ENCODE peak calls at places on chromosome 17, in ten cellular contexts. One of them, this sample, is unnamed.

GRCh38 chr17:49552070-49552751 is 23.5 kb upstream of the NXPH3 start:
- DNase-seq in stomach: no peak
- DNase-seq in left ventricle myocardium inferior: no peak
- DNase-seq in lower lobe of right lung: no peak
- DNase-seq in tibial nerve: no peak
- DNase-seq in tibial artery: no peak
- DNase-seq in adrenal gland: no peak
- DNase-seq in heart right ventricle: no peak
- DNase-seq in A673: no peak
- DNase-seq in fibroblast of lung: peak
- DNase-seq in this sample: no peak

GRCh38 chr17:41738077-41738800 is 3.8 kb upstream of the HAP1 start:
- DNase-seq in stomach: peak
- DNase-seq in left ventricle myocardium inferior: peak
- DNase-seq in lower lobe of right lung: peak
- DNase-seq in tibial nerve: peak
- DNase-seq in tibial artery: peak
- DNase-seq in adrenal gland: peak
- DNase-seq in heart right ventricle: peak
- DNase-seq in A673: peak
- DNase-seq in fibroblast of lung: peak
- DNase-seq in this sample: peak

GRCh38 chr17:52079496-52079895 is 79.0 kb downstream of the CA10 start:
- DNase-seq in stomach: no peak
- DNase-seq in left ventricle myocardium inferior: no peak
- DNase-seq in lower lobe of right lung: no peak
- DNase-seq in tibial nerve: no peak
- DNase-seq in tibial artery: no peak
- DNase-seq in adrenal gland: no peak
- DNase-seq in heart right ventricle: no peak
- DNase-seq in A673: no peak
- DNase-seq in fibroblast of lung: no peak
- DNase-seq in this sample: no peak

GRCh38 chr17:31319253-31319661 is 2.2 kb downstream of the EVI2A start:
- DNase-seq in stomach: no peak
- DNase-seq in left ventricle myocardium inferior: no peak
- DNase-seq in lower lobe of right lung: no peak
- DNase-seq in tibial nerve: no peak
- DNase-seq in tibial artery: no peak
- DNase-seq in adrenal gland: no peak
- DNase-seq in heart right ventricle: no peak
- DNase-seq in A673: no peak
- DNase-seq in fibroblast of lung: no peak
- DNase-seq in this sample: no peak

GRCh38 chr17:55577011-55577586 is 65.8 kb upstream of the SMIM36 start:
- DNase-seq in stomach: no peak
- DNase-seq in left ventricle myocardium inferior: peak
- DNase-seq in lower lobe of right lung: peak
- DNase-seq in tibial nerve: peak
- DNase-seq in tibial artery: peak
- DNase-seq in adrenal gland: no peak
- DNase-seq in heart right ventricle: peak
- DNase-seq in A673: peak
- DNase-seq in fibroblast of lung: peak
- DNase-seq in this sample: peak

GRCh38 chr17:82440991-82441627 is 9.4 kb downstream of the CYBC1 start:
- DNase-seq in stomach: no peak
- DNase-seq in left ventricle myocardium inferior: no peak
- DNase-seq in lower lobe of right lung: no peak
- DNase-seq in tibial nerve: no peak
- DNase-seq in tibial artery: no peak
- DNase-seq in adrenal gland: no peak
- DNase-seq in heart right ventricle: peak
- DNase-seq in A673: peak
- DNase-seq in fibroblast of lung: no peak
- DNase-seq in this sample: no peak

GRCh38 chr17:81986606-81987005 is 9.2 kb downstream of the ASPSCR1 start:
- DNase-seq in stomach: no peak
- DNase-seq in left ventricle myocardium inferior: no peak
- DNase-seq in lower lobe of right lung: no peak
- DNase-seq in tibial nerve: no peak
- DNase-seq in tibial artery: no peak
- DNase-seq in adrenal gland: no peak
- DNase-seq in heart right ventricle: no peak
- DNase-seq in A673: no peak
- DNase-seq in fibroblast of lung: no peak
- DNase-seq in this sample: no peak

GRCh38 chr17:80082403-80083135 is 18.8 kb upstream of the GAA start:
- DNase-seq in stomach: peak
- DNase-seq in left ventricle myocardium inferior: no peak
- DNase-seq in lower lobe of right lung: no peak
- DNase-seq in tibial nerve: peak
- DNase-seq in tibial artery: peak
- DNase-seq in adrenal gland: peak
- DNase-seq in heart right ventricle: no peak
- DNase-seq in A673: peak
- DNase-seq in fibroblast of lung: peak
- DNase-seq in this sample: no peak

GRCh38 chr17:50918071-50918932 is 52.1 kb upstream of the TOB1 start:
- DNase-seq in stomach: peak
- DNase-seq in left ventricle myocardium inferior: no peak
- DNase-seq in lower lobe of right lung: no peak
- DNase-seq in tibial nerve: no peak
- DNase-seq in tibial artery: no peak
- DNase-seq in adrenal gland: no peak
- DNase-seq in heart right ventricle: no peak
- DNase-seq in A673: no peak
- DNase-seq in fibroblast of lung: no peak
- DNase-seq in this sample: peak

GRCh38 chr17:49859991-49860953 is 12.4 kb upstream of the TAC4 start:
- DNase-seq in stomach: peak
- DNase-seq in left ventricle myocardium inferior: no peak
- DNase-seq in lower lobe of right lung: no peak
- DNase-seq in tibial nerve: no peak
- DNase-seq in tibial artery: no peak
- DNase-seq in adrenal gland: peak
- DNase-seq in heart right ventricle: no peak
- DNase-seq in A673: no peak
- DNase-seq in fibroblast of lung: no peak
- DNase-seq in this sample: no peak

GRCh38 chr17:7587420-7587786 is 2.5 kb downstream of the SOX15 start:
- DNase-seq in stomach: no peak
- DNase-seq in left ventricle myocardium inferior: no peak
- DNase-seq in lower lobe of right lung: no peak
- DNase-seq in tibial nerve: no peak
- DNase-seq in tibial artery: peak
- DNase-seq in adrenal gland: no peak
- DNase-seq in heart right ventricle: no peak
- DNase-seq in A673: no peak
- DNase-seq in fibroblast of lung: peak
- DNase-seq in this sample: no peak

GRCh38 chr17:32810690-32811089 is 66.2 kb downstream of the MYO1D start:
- DNase-seq in stomach: no peak
- DNase-seq in left ventricle myocardium inferior: no peak
- DNase-seq in lower lobe of right lung: no peak
- DNase-seq in tibial nerve: no peak
- DNase-seq in tibial artery: no peak
- DNase-seq in adrenal gland: no peak
- DNase-seq in heart right ventricle: no peak
- DNase-seq in A673: peak
- DNase-seq in fibroblast of lung: no peak
- DNase-seq in this sample: no peak

GRCh38 chr17:4836221-4836620 is 3.1 kb downstream of the MINK1 start:
- DNase-seq in stomach: no peak
- DNase-seq in left ventricle myocardium inferior: no peak
- DNase-seq in lower lobe of right lung: no peak
- DNase-seq in tibial nerve: no peak
- DNase-seq in tibial artery: no peak
- DNase-seq in adrenal gland: no peak
- DNase-seq in heart right ventricle: no peak
- DNase-seq in A673: no peak
- DNase-seq in fibroblast of lung: no peak
- DNase-seq in this sample: no peak

GRCh38 chr17:50265690-50266306 is 8.5 kb upstream of the TMEM92 start:
- DNase-seq in stomach: no peak
- DNase-seq in left ventricle myocardium inferior: no peak
- DNase-seq in lower lobe of right lung: no peak
- DNase-seq in tibial nerve: no peak
- DNase-seq in tibial artery: no peak
- DNase-seq in adrenal gland: no peak
- DNase-seq in heart right ventricle: no peak
- DNase-seq in A673: no peak
- DNase-seq in fibroblast of lung: no peak
- DNase-seq in this sample: no peak

GRCh38 chr17:304461-304860 is 48.1 kb downstream of the RPH3AL start:
- DNase-seq in stomach: no peak
- DNase-seq in left ventricle myocardium inferior: no peak
- DNase-seq in lower lobe of right lung: peak
- DNase-seq in tibial nerve: no peak
- DNase-seq in tibial artery: no peak
- DNase-seq in adrenal gland: no peak
- DNase-seq in heart right ventricle: no peak
- DNase-seq in A673: no peak
- DNase-seq in fibroblast of lung: peak
- DNase-seq in this sample: peak

DNA sequence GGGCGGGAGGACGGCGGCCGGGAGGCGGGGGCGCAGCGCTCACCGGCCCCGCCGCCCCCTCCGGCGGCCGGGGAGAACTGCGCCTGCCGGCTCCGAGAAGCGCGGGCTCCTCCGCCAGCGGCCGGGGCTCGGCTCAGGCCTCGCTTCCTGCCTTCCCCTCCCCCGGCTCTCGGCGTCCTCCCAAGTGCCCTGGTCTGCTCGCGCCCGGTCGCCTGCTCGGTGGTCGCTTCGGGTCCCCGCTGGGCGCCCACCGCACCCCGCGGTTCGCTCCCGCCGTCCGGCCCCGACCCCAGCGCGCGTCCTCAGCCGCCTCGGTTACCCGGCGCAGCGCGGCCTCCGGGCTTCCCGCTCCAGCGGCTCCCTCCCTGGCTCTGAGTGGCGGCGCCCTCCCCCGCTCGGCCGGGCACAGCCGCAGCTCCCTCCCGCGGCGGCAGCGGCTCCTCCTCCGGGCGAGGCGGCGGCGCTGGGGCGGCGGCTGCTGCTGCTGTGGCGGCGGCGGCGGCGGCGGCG is 294 bp downstream of the UBTF start:
- DNase-seq in stomach: peak
- DNase-seq in left ventricle myocardium inferior: peak
- DNase-seq in lower lobe of right lung: peak
- DNase-seq in tibial nerve: no peak
- DNase-seq in tibial artery: peak
- DNase-seq in adrenal gland: peak
- DNase-seq in heart right ventricle: no peak
- DNase-seq in A673: peak
- DNase-seq in fibroblast of lung: peak
- DNase-seq in this sample: peak
- TF ChIP-seq CTCF in stomach: no peak
- TF ChIP-seq CTCF in left ventricle myocardium inferior: peak
- TF ChIP-seq CTCF in lower lobe of right lung: peak
- TF ChIP-seq CTCF in tibial nerve: peak
- TF ChIP-seq CTCF in tibial artery: peak
- TF ChIP-seq CTCF in adrenal gland: no peak
- TF ChIP-seq CTCF in heart right ventricle: peak
- TF ChIP-seq CTCF in A673: no peak
- TF ChIP-seq CTCF in fibroblast of lung: no peak
- TF ChIP-seq CTCF in this sample: peak

GRCh38 chr17:45020354-45021138 is 30.9 kb downstream of the DCAKD start:
- DNase-seq in stomach: peak
- DNase-seq in left ventricle myocardium inferior: no peak
- DNase-seq in lower lobe of right lung: no peak
- DNase-seq in tibial nerve: peak
- DNase-seq in tibial artery: peak
- DNase-seq in adrenal gland: no peak
- DNase-seq in heart right ventricle: no peak
- DNase-seq in A673: peak
- DNase-seq in fibroblast of lung: peak
- DNase-seq in this sample: no peak
- H3K27ac ChIP-seq in stomach: peak
- H3K27ac ChIP-seq in left ventricle myocardium inferior: peak
- H3K27ac ChIP-seq in lower lobe of right lung: no peak
- H3K27ac ChIP-seq in tibial nerve: peak
- H3K27ac ChIP-seq in tibial artery: no peak
- H3K27ac ChIP-seq in adrenal gland: no peak
- H3K27ac ChIP-seq in heart right ventricle: no peak
- H3K27ac ChIP-seq in A673: no peak
- H3K27ac ChIP-seq in fibroblast of lung: no peak
- H3K27ac ChIP-seq in this sample: no peak

GRCh38 chr17:68861602-68862001 is 93.6 kb downstream of the ABCA8 start:
- DNase-seq in stomach: no peak
- DNase-seq in left ventricle myocardium inferior: no peak
- DNase-seq in lower lobe of right lung: no peak
- DNase-seq in tibial nerve: no peak
- DNase-seq in tibial artery: no peak
- DNase-seq in adrenal gland: no peak
- DNase-seq in heart right ventricle: no peak
- DNase-seq in A673: no peak
- DNase-seq in fibroblast of lung: no peak
- DNase-seq in this sample: no peak

GRCh38 chr17:68865584-68865983 is 89.6 kb downstream of the ABCA8 start:
- DNase-seq in stomach: no peak
- DNase-seq in left ventricle myocardium inferior: no peak
- DNase-seq in lower lobe of right lung: no peak
- DNase-seq in tibial nerve: no peak
- DNase-seq in tibial artery: no peak
- DNase-seq in adrenal gland: no peak
- DNase-seq in heart right ventricle: no peak
- DNase-seq in A673: no peak
- DNase-seq in fibroblast of lung: no peak
- DNase-seq in this sample: no peak

GRCh38 chr17:68867759-68868516 is 87.3 kb downstream of the ABCA8 start:
- DNase-seq in stomach: no peak
- DNase-seq in left ventricle myocardium inferior: no peak
- DNase-seq in lower lobe of right lung: no peak
- DNase-seq in tibial nerve: no peak
- DNase-seq in tibial artery: no peak
- DNase-seq in adrenal gland: no peak
- DNase-seq in heart right ventricle: no peak
- DNase-seq in A673: no peak
- DNase-seq in fibroblast of lung: no peak
- DNase-seq in this sample: no peak

GRCh38 chr17:68860941-68861340 is 94.3 kb downstream of the ABCA8 start:
- DNase-seq in stomach: no peak
- DNase-seq in left ventricle myocardium inferior: no peak
- DNase-seq in lower lobe of right lung: no peak
- DNase-seq in tibial nerve: no peak
- DNase-seq in tibial artery: no peak
- DNase-seq in adrenal gland: no peak
- DNase-seq in heart right ventricle: no peak
- DNase-seq in A673: no peak
- DNase-seq in fibroblast of lung: no peak
- DNase-seq in this sample: no peak

GRCh38 chr17:68863091-68863652 is 92.0 kb downstream of the ABCA8 start:
- DNase-seq in stomach: no peak
- DNase-seq in left ventricle myocardium inferior: no peak
- DNase-seq in lower lobe of right lung: no peak
- DNase-seq in tibial nerve: no peak
- DNase-seq in tibial artery: no peak
- DNase-seq in adrenal gland: no peak
- DNase-seq in heart right ventricle: no peak
- DNase-seq in A673: no peak
- DNase-seq in fibroblast of lung: no peak
- DNase-seq in this sample: no peak
- TF ChIP-seq CTCF in stomach: no peak
- TF ChIP-seq CTCF in left ventricle myocardium inferior: no peak
- TF ChIP-seq CTCF in lower lobe of right lung: no peak
- TF ChIP-seq CTCF in tibial nerve: no peak
- TF ChIP-seq CTCF in tibial artery: no peak
- TF ChIP-seq CTCF in adrenal gland: no peak
- TF ChIP-seq CTCF in heart right ventricle: no peak
- TF ChIP-seq CTCF in A673: no peak
- TF ChIP-seq CTCF in fibroblast of lung: no peak
- TF ChIP-seq CTCF in this sample: peak

GRCh38 chr17:76492250-76492988 is 8.8 kb downstream of the RHBDF2 start:
- DNase-seq in stomach: no peak
- DNase-seq in left ventricle myocardium inferior: no peak
- DNase-seq in lower lobe of right lung: peak
- DNase-seq in tibial nerve: no peak
- DNase-seq in tibial artery: no peak
- DNase-seq in adrenal gland: no peak
- DNase-seq in heart right ventricle: peak
- DNase-seq in A673: no peak
- DNase-seq in fibroblast of lung: no peak
- DNase-seq in this sample: no peak
- H3K27ac ChIP-seq in stomach: peak
- H3K27ac ChIP-seq in left ventricle myocardium inferior: peak
- H3K27ac ChIP-seq in lower lobe of right lung: peak
- H3K27ac ChIP-seq in tibial nerve: peak
- H3K27ac ChIP-seq in tibial artery: peak
- H3K27ac ChIP-seq in adrenal gland: peak
- H3K27ac ChIP-seq in heart right ventricle: peak
- H3K27ac ChIP-seq in A673: no peak
- H3K27ac ChIP-seq in fibroblast of lung: peak
- H3K27ac ChIP-seq in this sample: peak

This sample was measured in heart left ventricle.